ENCODE peak calls at places on chromosomes 4 and X, in four cellular contexts. One of them, this sample, is unnamed.

GRCh38 chrX:16464369-16464768 is 185.6 kb upstream of the S100G start:
- DNase-seq in neuronal stem cell: no peak
- DNase-seq in AG10803: no peak
- DNase-seq in fibroblast of the aortic adventitia: no peak
- DNase-seq in this sample: no peak

GRCh38 chr4:102566426-102566825 is 65.3 kb downstream of the NFKB1 start:
- DNase-seq in fibroblast of the aortic adventitia: no peak
- DNase-seq in AG10803: no peak
- DNase-seq in neuronal stem cell: no peak
- DNase-seq in this sample: no peak

GRCh38 chr4:3484057-3484973 is 21.2 kb downstream of the DOK7 start:
- DNase-seq in AG10803: no peak
- DNase-seq in fibroblast of the aortic adventitia: no peak
- DNase-seq in neuronal stem cell: no peak
- DNase-seq in this sample: no peak

GRCh38 chrX:153351981-153352380 is 18.0 kb downstream of the ZNF275 start:
- DNase-seq in AG10803: no peak
- DNase-seq in neuronal stem cell: no peak
- DNase-seq in fibroblast of the aortic adventitia: no peak
- DNase-seq in this sample: no peak

GRCh38 chr4:78529569-78530209 is 21.9 kb upstream of the ANXA3 start:
- DNase-seq in fibroblast of the aortic adventitia: peak
- DNase-seq in AG10803: peak
- DNase-seq in neuronal stem cell: no peak
- DNase-seq in this sample: no peak

GRCh38 chrX:71533850-71534515 is 1.1 kb downstream of the OGT start:
- DNase-seq in fibroblast of the aortic adventitia: peak
- DNase-seq in AG10803: peak
- DNase-seq in neuronal stem cell: peak
- DNase-seq in this sample: peak

GRCh38 chrX:132837126-132837525 is 121.3 kb downstream of the HS6ST2 start:
- DNase-seq in AG10803: peak
- DNase-seq in fibroblast of the aortic adventitia: peak
- DNase-seq in neuronal stem cell: no peak
- DNase-seq in this sample: peak

GRCh38 chrX:24466025-24466424 is 939 bp downstream of the PDK3 start:
- DNase-seq in fibroblast of the aortic adventitia: no peak
- DNase-seq in neuronal stem cell: no peak
- DNase-seq in AG10803: no peak
- DNase-seq in this sample: no peak

GRCh38 chrX:68710870-68711576 is 63.6 kb downstream of the STARD8 start:
- DNase-seq in fibroblast of the aortic adventitia: peak
- DNase-seq in AG10803: peak
- DNase-seq in neuronal stem cell: no peak
- DNase-seq in this sample: no peak

GRCh38 chrX:27996132-27996531 is 14.9 kb upstream of the DCAF8L1 start:
- DNase-seq in neuronal stem cell: no peak
- DNase-seq in AG10803: no peak
- DNase-seq in fibroblast of the aortic adventitia: no peak
- DNase-seq in this sample: no peak

GRCh38 chr4:4402966-4403365 is 16.1 kb downstream of the NSG1 start:
- DNase-seq in AG10803: peak
- DNase-seq in fibroblast of the aortic adventitia: no peak
- DNase-seq in neuronal stem cell: no peak
- DNase-seq in this sample: no peak

GRCh38 chrX:145821291-145821897 is 3.8 kb downstream of the SLITRK2 start:
- DNase-seq in AG10803: no peak
- DNase-seq in neuronal stem cell: no peak
- DNase-seq in fibroblast of the aortic adventitia: no peak
- DNase-seq in this sample: no peak

GRCh38 chrX:65035451-65035779 is 59.2 kb upstream of the ZC4H2 start:
- DNase-seq in AG10803: peak
- DNase-seq in neuronal stem cell: no peak
- DNase-seq in fibroblast of the aortic adventitia: peak
- DNase-seq in this sample: no peak

GRCh38 chr4:13445841-13446790 is 38.0 kb downstream of the RAB28 start:
- DNase-seq in fibroblast of the aortic adventitia: no peak
- DNase-seq in neuronal stem cell: peak
- DNase-seq in AG10803: no peak
- DNase-seq in this sample: peak

GRCh38 chrX:15985937-15986336 is 131.3 kb upstream of the AP1S2 start:
- DNase-seq in AG10803: no peak
- DNase-seq in neuronal stem cell: no peak
- DNase-seq in fibroblast of the aortic adventitia: no peak
- DNase-seq in this sample: no peak

GRCh38 chrX:123905334-123905733 is 45.5 kb downstream of the XIAP start:
- DNase-seq in neuronal stem cell: no peak
- DNase-seq in fibroblast of the aortic adventitia: no peak
- DNase-seq in AG10803: no peak
- DNase-seq in this sample: no peak

GRCh38 chr4:156999175-156999517 is 27.5 kb upstream of the PDGFC start:
- DNase-seq in AG10803: peak
- DNase-seq in neuronal stem cell: no peak
- DNase-seq in fibroblast of the aortic adventitia: peak
- DNase-seq in this sample: peak

GRCh38 chr4:83197555-83198235 is 83.2 kb upstream of the PLAC8 start:
- DNase-seq in neuronal stem cell: no peak
- DNase-seq in fibroblast of the aortic adventitia: peak
- DNase-seq in AG10803: no peak
- DNase-seq in this sample: no peak

GRCh38 chr4:187174749-187175148 is 451.1 kb upstream of the FAT1 start:
- DNase-seq in AG10803: no peak
- DNase-seq in fibroblast of the aortic adventitia: no peak
- DNase-seq in neuronal stem cell: no peak
- DNase-seq in this sample: no peak

GRCh38 chrX:150547511-150548115 is 20.8 kb upstream of the MTM1 start:
- DNase-seq in neuronal stem cell: no peak
- DNase-seq in fibroblast of the aortic adventitia: peak
- DNase-seq in AG10803: peak
- DNase-seq in this sample: no peak

GRCh38 chr4:104420766-104421165 is 73.9 kb downstream of the CXXC4 start:
- DNase-seq in neuronal stem cell: peak
- DNase-seq in AG10803: no peak
- DNase-seq in fibroblast of the aortic adventitia: no peak
- DNase-seq in this sample: no peak
- H3K4me3 ChIP-seq in neuronal stem cell: peak
- H3K4me3 ChIP-seq in AG10803: no peak
- H3K4me3 ChIP-seq in fibroblast of the aortic adventitia: no peak
- H3K4me3 ChIP-seq in this sample: no peak

GRCh38 chr4:38230121-38230728 is 270.0 kb downstream of the PTTG2 start:
- DNase-seq in AG10803: no peak
- DNase-seq in neuronal stem cell: no peak
- DNase-seq in fibroblast of the aortic adventitia: no peak
- DNase-seq in this sample: no peak

GRCh38 chr4:38231626-38232025 is 271.4 kb downstream of the PTTG2 start:
- DNase-seq in neuronal stem cell: no peak
- DNase-seq in AG10803: no peak
- DNase-seq in fibroblast of the aortic adventitia: no peak
- DNase-seq in this sample: no peak

GRCh38 chr4:38233727-38234478 is 273.7 kb downstream of the PTTG2 start:
- DNase-seq in fibroblast of the aortic adventitia: no peak
- DNase-seq in neuronal stem cell: no peak
- DNase-seq in AG10803: no peak
- DNase-seq in this sample: no peak

GRCh38 chr4:38230821-38231583 is 270.8 kb downstream of the PTTG2 start:
- DNase-seq in AG10803: no peak
- DNase-seq in fibroblast of the aortic adventitia: no peak
- DNase-seq in neuronal stem cell: no peak
- DNase-seq in this sample: no peak

GRCh38 chr4:38232741-38233140 is 272.5 kb downstream of the PTTG2 start:
- DNase-seq in AG10803: no peak
- DNase-seq in neuronal stem cell: no peak
- DNase-seq in fibroblast of the aortic adventitia: no peak
- DNase-seq in this sample: no peak
- H3K4me3 ChIP-seq in AG10803: no peak
- H3K4me3 ChIP-seq in neuronal stem cell: no peak
- H3K4me3 ChIP-seq in fibroblast of the aortic adventitia: no peak
- H3K4me3 ChIP-seq in this sample: no peak

DNA sequence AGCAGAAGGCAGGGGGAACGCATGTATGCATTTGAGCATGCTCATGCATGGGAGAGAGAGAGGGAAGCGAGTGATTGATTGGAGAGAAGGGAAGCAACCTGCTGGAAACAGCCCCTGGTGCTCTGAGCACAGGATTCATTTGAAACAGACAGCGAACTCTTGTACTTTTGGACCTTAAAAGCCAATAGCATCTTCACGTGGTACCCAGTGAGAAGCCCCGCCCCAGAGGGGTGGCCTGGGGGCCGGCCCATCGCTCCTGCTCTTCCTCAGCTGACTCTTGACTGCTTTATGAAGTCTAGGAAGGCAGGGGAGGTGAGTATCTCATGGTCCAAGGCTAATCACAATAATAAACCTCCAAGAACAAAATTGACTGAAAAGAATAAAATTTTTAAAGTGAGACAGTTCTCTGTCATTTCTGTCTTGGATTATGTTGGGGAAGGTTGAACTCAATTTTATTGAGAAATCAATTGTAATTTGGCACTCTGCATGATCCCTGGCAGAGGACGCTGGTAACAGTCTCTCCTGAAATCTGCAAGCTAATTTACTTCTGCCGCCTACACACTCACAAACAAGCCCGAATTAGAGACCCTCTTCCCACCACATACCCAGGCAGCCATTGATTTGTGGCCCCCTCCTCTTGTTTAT is 168.2 kb upstream of the PPARGC1A start:
- DNase-seq in AG10803: no peak
- DNase-seq in fibroblast of the aortic adventitia: no peak
- DNase-seq in neuronal stem cell: no peak
- DNase-seq in this sample: no peak
- H3K4me3 ChIP-seq in AG10803: no peak
- H3K4me3 ChIP-seq in fibroblast of the aortic adventitia: no peak
- H3K4me3 ChIP-seq in neuronal stem cell: no peak
- H3K4me3 ChIP-seq in this sample: no peak

GRCh38 chrX:14528629-14529287 is 578 bp upstream of the GLRA2 start:
- DNase-seq in AG10803: peak
- DNase-seq in neuronal stem cell: peak
- DNase-seq in fibroblast of the aortic adventitia: peak
- DNase-seq in this sample: peak

GRCh38 chrX:14533867-14534266 is 4.5 kb downstream of the GLRA2 start:
- DNase-seq in neuronal stem cell: no peak
- DNase-seq in fibroblast of the aortic adventitia: no peak
- DNase-seq in AG10803: no peak
- DNase-seq in this sample: no peak

GRCh38 chrX:14529288-14529989 is at the start of gene GLRA2:
- DNase-seq in fibroblast of the aortic adventitia: peak
- DNase-seq in AG10803: peak
- DNase-seq in neuronal stem cell: peak
- DNase-seq in this sample: peak
- H3K4me3 ChIP-seq in fibroblast of the aortic adventitia: no peak
- H3K4me3 ChIP-seq in AG10803: peak
- H3K4me3 ChIP-seq in neuronal stem cell: no peak
- H3K4me3 ChIP-seq in this sample: no peak

GRCh38 chrX:3713937-3714434 is 537 bp upstream of the PRKX start:
- DNase-seq in neuronal stem cell: no peak
- DNase-seq in AG10803: no peak
- DNase-seq in fibroblast of the aortic adventitia: no peak
- DNase-seq in this sample: no peak
- H3K4me3 ChIP-seq in neuronal stem cell: peak
- H3K4me3 ChIP-seq in AG10803: peak
- H3K4me3 ChIP-seq in fibroblast of the aortic adventitia: peak
- H3K4me3 ChIP-seq in this sample: peak

GRCh38 chr4:121380448-121381147 is at the start of gene QRFPR:
- DNase-seq in neuronal stem cell: peak
- DNase-seq in AG10803: no peak
- DNase-seq in fibroblast of the aortic adventitia: no peak
- DNase-seq in this sample: no peak
- H3K4me3 ChIP-seq in neuronal stem cell: peak
- H3K4me3 ChIP-seq in AG10803: peak
- H3K4me3 ChIP-seq in fibroblast of the aortic adventitia: peak
- H3K4me3 ChIP-seq in this sample: no peak

DNA sequence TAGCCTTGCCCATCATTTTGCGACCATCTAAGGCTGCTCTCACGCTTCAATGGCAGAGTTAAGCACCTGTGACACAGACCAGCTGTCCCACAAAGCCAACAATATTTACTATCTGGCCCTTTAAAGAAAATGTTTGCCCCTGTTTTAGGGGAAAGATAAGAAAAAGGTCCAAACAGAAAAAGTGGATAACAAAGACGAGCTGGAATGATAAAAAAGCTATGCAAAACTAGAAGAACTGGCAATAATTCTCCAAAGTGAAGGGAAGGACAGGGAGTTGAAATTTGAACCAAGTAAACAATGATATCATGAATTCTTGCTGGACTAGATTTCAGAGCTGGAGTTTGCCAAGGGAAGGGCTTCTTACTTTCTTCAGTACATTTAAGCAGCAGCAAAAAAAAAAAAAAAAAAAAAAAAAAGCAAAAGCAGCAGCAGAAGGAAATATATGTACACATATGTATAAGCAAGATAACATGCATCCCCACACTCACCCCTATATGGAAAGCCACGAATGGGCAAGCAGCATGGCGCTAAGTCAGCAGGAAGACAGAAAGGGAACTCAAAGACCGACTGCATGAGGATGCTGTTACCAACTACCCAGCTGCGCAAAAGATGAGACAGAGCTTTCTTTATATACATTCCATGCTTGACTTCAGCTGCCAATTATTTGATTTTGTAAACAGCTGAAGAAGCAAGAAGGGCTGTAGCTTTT is 12.4 kb downstream of the TRAPPC2 start:
- DNase-seq in AG10803: peak
- DNase-seq in neuronal stem cell: no peak
- DNase-seq in fibroblast of the aortic adventitia: peak
- DNase-seq in this sample: no peak
- H3K4me3 ChIP-seq in AG10803: no peak
- H3K4me3 ChIP-seq in neuronal stem cell: no peak
- H3K4me3 ChIP-seq in fibroblast of the aortic adventitia: no peak
- H3K4me3 ChIP-seq in this sample: no peak

GRCh38 chr4:140568507-140569306 is at the start of gene UCP1:
- DNase-seq in fibroblast of the aortic adventitia: no peak
- DNase-seq in AG10803: no peak
- DNase-seq in neuronal stem cell: peak
- DNase-seq in this sample: no peak
- H3K4me3 ChIP-seq in fibroblast of the aortic adventitia: peak
- H3K4me3 ChIP-seq in AG10803: peak
- H3K4me3 ChIP-seq in neuronal stem cell: peak
- H3K4me3 ChIP-seq in this sample: no peak

DNA sequence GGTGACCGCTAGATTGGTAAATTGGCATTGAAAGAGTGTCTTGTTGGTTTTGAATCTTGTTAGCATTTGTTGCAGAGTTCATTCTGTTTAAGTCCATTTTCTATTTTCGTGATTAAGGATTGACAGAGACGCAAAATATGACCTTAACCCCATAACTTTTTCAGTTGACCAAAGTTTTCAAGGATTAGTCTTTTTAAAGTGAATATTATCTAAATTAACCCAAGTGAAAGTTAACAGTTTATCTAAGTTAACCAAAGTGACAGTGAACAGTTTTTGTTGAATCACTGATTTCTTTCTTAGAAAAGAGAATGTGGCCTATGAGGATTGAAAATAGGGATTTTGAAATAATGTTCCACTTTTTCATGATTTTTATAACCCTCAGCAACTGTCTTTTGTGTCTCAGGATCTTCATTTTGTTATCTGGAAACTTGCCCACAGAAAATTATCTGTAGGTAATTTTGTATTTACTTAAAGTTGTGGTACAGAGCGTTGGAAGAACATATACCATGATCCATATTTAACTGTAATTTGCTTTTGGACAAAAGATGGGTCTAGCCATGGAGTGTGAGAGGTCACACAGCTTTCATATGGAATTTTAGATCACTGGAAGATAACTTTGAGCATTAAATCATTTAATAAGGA is 3.3 kb downstream of the CPEB2 start:
- DNase-seq in neuronal stem cell: no peak
- DNase-seq in AG10803: no peak
- DNase-seq in fibroblast of the aortic adventitia: no peak
- DNase-seq in this sample: no peak
- H3K4me3 ChIP-seq in neuronal stem cell: peak
- H3K4me3 ChIP-seq in AG10803: peak
- H3K4me3 ChIP-seq in fibroblast of the aortic adventitia: peak
- H3K4me3 ChIP-seq in this sample: peak

GRCh38 chr4:92268642-92269041 is 35.1 kb upstream of the GRID2 start:
- DNase-seq in fibroblast of the aortic adventitia: no peak
- DNase-seq in AG10803: no peak
- DNase-seq in neuronal stem cell: no peak
- DNase-seq in this sample: no peak
- H3K4me3 ChIP-seq in fibroblast of the aortic adventitia: no peak
- H3K4me3 ChIP-seq in AG10803: no peak
- H3K4me3 ChIP-seq in neuronal stem cell: no peak
- H3K4me3 ChIP-seq in this sample: no peak